ENCODE peak calls at places on chromosomes 12 and 14, in six cellular contexts. V, P, O, M, G and D are unnamed samples.

GRCh38 chr12:25264015-25264582 is 13.4 kb upstream of the KRAS start:
- DNase-seq in V (no peak), P (no peak), O (no peak), M (no peak), G (no peak), D (no peak)

GRCh38 chr12:75909714-75910451 is 121.7 kb downstream of the PHLDA1 start:
- DNase-seq in V (no peak), P (no peak), O (no peak), M (no peak), G (no peak), D (no peak)

GRCh38 chr12:22275847-22276246 is 58.7 kb downstream of the ST8SIA1 start:
- DNase-seq in V (no peak), P (peak; percentile 90), O (no peak), M (peak; percentile 89), G (peak; percentile 99), D (peak; percentile 97)

GRCh38 chr14:103703433-103704385 is 11.5 kb downstream of the XRCC3 start:
- DNase-seq in V (no peak), P (no peak), O (no peak), M (no peak), G (no peak), D (no peak)

GRCh38 chr14:62691613-62692489 is 353.4 kb downstream of the KCNH5 start:
- DNase-seq in V (no peak), P (peak; percentile 91), O (no peak), M (peak; percentile 46), G (peak; percentile 97), D (peak; percentile 68)

GRCh38 chr12:78864483-78865296 is at the start of gene SYT1:
- DNase-seq in V (peak; percentile 89), P (peak; percentile 75), O (no peak), M (peak; percentile 98), G (peak; percentile 45), D (peak; percentile 12)

GRCh38 chr14:35480119-35480769 is 53.7 kb upstream of the INSM2 start:
- DNase-seq in V (no peak), P (no peak), O (no peak), M (no peak), G (peak; percentile 31), D (peak; percentile 4)

GRCh38 chr12:123479442-123480180 is 21.7 kb downstream of the SNRNP35 start:
- DNase-seq in V (no peak), P (no peak), O (no peak), M (no peak), G (no peak), D (no peak)

GRCh38 chr14:102474934-102475333 is 34.6 kb downstream of the ANKRD9 start:
- DNase-seq in V (no peak), P (no peak), O (no peak), M (no peak), G (no peak), D (no peak)

GRCh38 chr14:33165926-33166289 is 227.2 kb downstream of the NPAS3 start:
- DNase-seq in V (no peak), P (no peak), O (no peak), M (no peak), G (no peak), D (no peak)